ENCODE peak calls at places on chromosomes 3 and 15, in six cellular contexts. O, E, L, C, G and D are unnamed samples.

GRCh38 chr3:45599424-45599886 is 4.9 kb downstream of the LIMD1 start:
- DNase-seq in C (no peak), G (no peak), L (no peak), O (no peak), E (no peak), D (no peak)

GRCh38 chr15:63791236-63791635 is 42.5 kb downstream of the HERC1 start:
- DNase-seq in G (no peak), L (no peak), E (peak; percentile 61), C (peak; percentile 34), O (no peak), D (no peak)

GRCh38 chr3:189186093-189186492 is 14.3 kb downstream of the TPRG1 start:
- DNase-seq in L (no peak), C (peak; percentile 16), E (peak; percentile 15), O (no peak), G (peak; percentile 28), D (no peak)

GRCh38 chr3:42823351-42823750 is 14.1 kb downstream of the ACKR2 start:
- DNase-seq in C (no peak), E (peak; percentile 11), L (no peak), O (no peak), G (no peak), D (no peak)

GRCh38 chr3:195207731-195208130 is 63.2 kb downstream of the XXYLT1 start:
- DNase-seq in L (no peak), G (no peak), E (no peak), C (no peak), O (no peak), D (no peak)

GRCh38 chr15:92112180-92112579 is 258.7 kb downstream of the SLCO3A1 start:
- DNase-seq in L (no peak), E (peak; percentile 37), G (no peak), O (no peak), C (no peak), D (no peak)

GRCh38 chr3:124530916-124531315 is 199.3 kb upstream of the UMPS start:
- DNase-seq in O (no peak), L (no peak), G (no peak), C (no peak), E (no peak), D (no peak)

GRCh38 chr3:197003461-197004385 is 25.9 kb downstream of the MELTF start:
- DNase-seq in G (no peak), L (no peak), E (no peak), O (peak; percentile 23), C (no peak), D (peak; percentile 55)

GRCh38 chr3:10401990-10402761 is 81.3 kb upstream of the SEC13 start:
- DNase-seq in G (no peak), E (no peak), C (no peak), L (no peak), O (no peak), D (no peak)

GRCh38 chr15:27124287-27124830 is 153.4 kb downstream of the GABRG3 start:
- DNase-seq in E (no peak), G (no peak), C (no peak), L (no peak), O (no peak), D (no peak)

GRCh38 chr3:114674041-114674440 is 380.2 kb downstream of the TIGIT start:
- DNase-seq in O (no peak), E (peak; percentile 70), L (no peak), G (no peak), C (no peak), D (no peak)

GRCh38 chr3:88195951-88196434 is 46.2 kb downstream of the C3orf38 start:
- DNase-seq in L (no peak), G (peak; percentile 76), C (peak; percentile 76), O (no peak), E (peak; percentile 56), D (no peak)

GRCh38 chr3:161096771-161097367 is 8.3 kb downstream of the B3GALNT1 start:
- DNase-seq in L (peak; percentile 64), C (peak; percentile 28), E (peak; percentile 4), O (no peak), G (no peak), D (peak; percentile 61)

GRCh38 chr3:194196876-194197275 is 60.9 kb downstream of the HES1 start:
- DNase-seq in L (no peak), E (no peak), O (no peak), G (no peak), C (no peak), D (no peak)

GRCh38 chr15:52056496-52056895 is 37.5 kb downstream of the MAPK6 start:
- DNase-seq in O (no peak), G (no peak), C (no peak), E (no peak), L (no peak), D (no peak)

GRCh38 chr15:31272558-31273257 is 53.9 kb upstream of the KLF13 start:
- DNase-seq in C (no peak), G (no peak), L (peak; percentile 41), E (no peak), O (no peak), D (peak; percentile 37)

GRCh38 chr3:134201201-134202130 is 49.2 kb downstream of the RYK start:
- DNase-seq in O (no peak), C (peak; percentile 83), G (peak; percentile 25), L (no peak), E (peak; percentile 93), D (no peak)

GRCh38 chr3:49017646-49017977 is 768 bp downstream of the DALRD3 start:
- DNase-seq in C (no peak), L (peak; percentile 61), E (no peak), O (no peak), G (no peak), D (no peak)

GRCh38 chr15:88218557-88219214 is 37.9 kb downstream of the NTRK3 start:
- DNase-seq in O (no peak), E (no peak), G (no peak), L (no peak), C (no peak), D (no peak)

GRCh38 chr3:143000525-143000924 is 845 bp upstream of the U2SURP start:
- DNase-seq in O (no peak), L (no peak), E (peak; percentile 43), G (peak; percentile 75), C (peak; percentile 48), D (no peak)

GRCh38 chr15:73361331-73361730 is 7.4 kb downstream of the HCN4 start:
- DNase-seq in G (no peak), L (no peak), C (no peak), E (no peak), O (no peak), D (no peak)

GRCh38 chr3:192933779-192934456 is 16.3 kb upstream of the MB21D2 start:
- DNase-seq in O (no peak), E (peak; percentile 73), G (no peak), L (no peak), C (peak; percentile 41), D (no peak)
- H3K9me3 ChIP-seq in O (no peaks in the 10 kb centered on the region), E (no peaks in the 10 kb centered on the region), G (no peaks in the 10 kb centered on the region), L (no peaks in the 10 kb centered on the region), C (no peaks in the 10 kb centered on the region), D (no peaks in the 10 kb centered on the region)

GRCh38 chr3:65886376-65886775 is 152.3 kb downstream of the MAGI1 start:
- DNase-seq in C (no peak), L (no peak), O (no peak), G (no peak), E (no peak), D (no peak)

GRCh38 chr3:65880350-65880749 is 158.4 kb downstream of the MAGI1 start:
- DNase-seq in O (no peak), L (no peak), E (no peak), G (no peak), C (no peak), D (no peak)

GRCh38 chr3:65883614-65884013 is 155.1 kb downstream of the MAGI1 start:
- DNase-seq in G (no peak), L (no peak), E (peak; percentile 52), C (peak; percentile 20), O (no peak), D (no peak)

GRCh38 chr3:65879372-65879771 is 159.3 kb downstream of the MAGI1 start:
- DNase-seq in E (no peak), O (no peak), G (no peak), C (no peak), L (no peak), D (no peak)

GRCh38 chr3:65884072-65884471 is 154.6 kb downstream of the MAGI1 start:
- DNase-seq in E (no peak), C (no peak), O (no peak), L (no peak), G (no peak), D (no peak)
- H2AK5ac ChIP-seq in E (peak overlapping the region; percentile 54), C (no peak overlapping the region), O (no peak overlapping the region), L (no peak overlapping the region), G (peak overlapping the region; percentile 29), D (no peak overlapping the region)

GRCh38 chr3:28207000-28207733 is 34.3 kb upstream of the CMC1 start:
- DNase-seq in E (no peak), C (no peak), O (no peak), L (no peak), G (no peak), D (no peak)

GRCh38 chr3:28210968-28211713 is 30.3 kb upstream of the CMC1 start:
- DNase-seq in E (no peak), C (no peak), L (no peak), O (no peak), G (no peak), D (no peak)

GRCh38 chr3:28215407-28215806 is 26.0 kb upstream of the CMC1 start:
- DNase-seq in E (no peak), G (no peak), O (no peak), C (no peak), L (no peak), D (no peak)

GRCh38 chr3:28218071-28218916 is 23.1 kb upstream of the CMC1 start:
- DNase-seq in L (no peak), C (no peak), G (no peak), O (no peak), E (no peak), D (no peak)

DNA sequence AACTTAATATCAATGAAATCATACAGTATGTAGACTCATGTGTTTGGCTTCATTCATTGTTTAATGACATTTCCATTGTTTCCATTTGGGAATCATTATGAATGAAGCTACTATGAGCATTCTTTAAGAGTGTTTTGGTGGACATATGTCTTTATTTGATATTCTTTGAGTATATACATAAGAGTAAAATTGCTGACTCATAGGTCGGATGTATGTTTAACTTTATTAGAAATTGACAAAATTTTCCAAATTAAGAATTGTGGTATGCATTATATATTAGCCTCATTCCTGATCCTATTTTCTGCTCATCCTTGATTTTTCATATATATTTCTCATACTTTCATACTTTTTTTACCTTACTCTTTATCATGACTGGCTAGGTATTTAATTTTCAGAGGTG is 28.7 kb upstream of the CMC1 start:
- DNase-seq in G (no peak), E (no peak), C (no peak), O (no peak), L (no peak), D (no peak)
- H3K9me3 ChIP-seq in G (no peaks in the 10 kb centered on the region), E (no peaks in the 10 kb centered on the region), C (peaks cover 26% of the 10 kb centered on the region), O (no peaks in the 10 kb centered on the region), L (peaks cover 9% of the 10 kb centered on the region), D (no peaks in the 10 kb centered on the region)

GRCh38 chr15:66474140-66474539 is 23.4 kb downstream of the SNAPC5 start:
- DNase-seq in C (no peak), O (no peak), G (no peak), E (no peak), L (no peak), D (peak; percentile 74)

GRCh38 chr15:66476535-66476934 is 21.0 kb downstream of the SNAPC5 start:
- DNase-seq in O (no peak), L (no peak), C (no peak), E (no peak), G (no peak), D (no peak)

GRCh38 chr15:66480267-66480666 is 17.3 kb downstream of the SNAPC5 start:
- DNase-seq in G (no peak), L (no peak), C (no peak), O (no peak), E (no peak), D (no peak)

GRCh38 chr15:66481107-66481856 is 16.3 kb downstream of the SNAPC5 start:
- DNase-seq in E (peak; percentile 38), C (no peak), L (no peak), G (peak; percentile 90), O (no peak), D (no peak)

GRCh38 chr15:66477011-66477410 is 20.6 kb downstream of the SNAPC5 start:
- DNase-seq in G (no peak), C (no peak), E (no peak), O (no peak), L (no peak), D (no peak)
- H2AK5ac ChIP-seq in G (no peak overlapping the region), C (no peak overlapping the region), E (no peak overlapping the region), O (no peak overlapping the region), L (no peak overlapping the region), D (no peak overlapping the region)